ENCODE peak calls at places on chromosomes 11 and 22, in ten cellular contexts. L is mucosa of descending colon, I is osteocyte, Y is GM10248, K is tibial nerve, D is GM20000, N is progenitor cell of endocrine pancreas, P is neural crest cell, Q is right lobe of liver, T is GM13977. H is an unnamed sample.
A peak's percentile ranks its signal among the peaks of the same experiment; 100 is the strongest.

GRCh38 chr11:63850946-63851345 is 12.0 kb downstream of the MARK2 start:
- DNase-seq in Q (peak; percentile 8), Y (no peak), T (no peak), D (no peak), N (no peak), I (no peak), P (no peak), L (no peak), K (no peak), H (no peak)

GRCh38 chr11:16261836-16262644 is 94.3 kb downstream of the SOX6 start:
- DNase-seq in L (no peak), D (peak; percentile 1), K (no peak), I (no peak), Q (no peak), P (no peak), Y (peak; percentile 7), N (no peak), T (no peak), H (no peak)

GRCh38 chr11:534592-535518 is 521 bp downstream of the HRAS start:
- DNase-seq in Y (no peak), I (no peak), T (peak; percentile 63), N (no peak), K (no peak), P (no peak), Q (peak; percentile 60), D (peak; percentile 64), L (peak; percentile 75), H (peak; percentile 18)

GRCh38 chr11:96061730-96062524 is 138.0 kb upstream of the MTMR2 start:
- DNase-seq in Q (no peak), L (no peak), N (no peak), D (no peak), P (no peak), K (no peak), Y (no peak), I (no peak), T (no peak), H (no peak)

GRCh38 chr11:68036141-68036716 is 2.6 kb upstream of the TCIRG1 start:
- DNase-seq in I (no peak), N (no peak), Y (no peak), T (no peak), P (no peak), D (no peak), Q (peak; percentile 68), L (peak; percentile 62), K (no peak), H (no peak)

GRCh38 chr11:3865388-3866193 is 10.1 kb downstream of the STIM1 start:
- DNase-seq in Q (no peak), Y (no peak), D (no peak), K (no peak), N (no peak), I (no peak), T (no peak), P (no peak), L (no peak), H (no peak)

GRCh38 chr11:12449961-12450715 is 72.8 kb downstream of the PARVA start:
- DNase-seq in Q (no peak), Y (no peak), K (no peak), N (no peak), T (no peak), P (no peak), L (no peak), I (no peak), D (no peak), H (no peak)

GRCh38 chr22:22721681-22722309 is 77.4 kb downstream of the GGTLC2 start:
- DNase-seq in K (no peak), P (no peak), Q (no peak), I (no peak), L (no peak), Y (peak; percentile 38), D (peak; percentile 29), T (no peak), N (no peak), H (no peak)

GRCh38 chr22:20111045-20111688 is 4.7 kb upstream of the RANBP1 start:
- DNase-seq in D (peak; percentile 74), P (no peak), Q (peak; percentile 38), T (peak; percentile 60), L (peak; percentile 41), N (no peak), Y (peak; percentile 68), K (no peak), I (no peak), H (no peak)

GRCh38 chr11:19793356-19793755 is 80.7 kb downstream of the NAV2 start:
- DNase-seq in L (peak; percentile 66), N (no peak), T (no peak), I (no peak), Y (no peak), K (no peak), D (no peak), P (no peak), Q (no peak), H (no peak)

GRCh38 chr11:61551630-61552029 is 29.2 kb downstream of the SYT7 start:
- DNase-seq in N (no peak), I (no peak), D (no peak), Q (no peak), P (no peak), L (no peak), T (no peak), Y (no peak), K (no peak), H (no peak)

GRCh38 chr11:69333906-69334305 is 40.0 kb downstream of the MYEOV start:
- DNase-seq in Q (no peak), I (peak; percentile 25), T (no peak), Y (no peak), K (no peak), P (no peak), N (no peak), L (no peak), D (no peak), H (no peak)

GRCh38 chr22:49999901-50000586 is 12.5 kb downstream of the IL17REL start:
- DNase-seq in D (no peak), I (peak; percentile 83), L (peak; percentile 60), Q (no peak), T (no peak), K (no peak), N (peak; percentile 10), Y (no peak), P (no peak), H (no peak)

GRCh38 chr11:124535552-124536232 is 7.8 kb downstream of the OR8B12 start:
- DNase-seq in Q (no peak), L (no peak), T (no peak), D (no peak), I (no peak), K (no peak), P (no peak), N (no peak), Y (no peak), H (no peak)

GRCh38 chr22:19103881-19104821 is 18.1 kb downstream of the DGCR2 start:
- DNase-seq in K (no peak), T (no peak), D (no peak), N (no peak), L (no peak), P (no peak), Q (no peak), I (no peak), Y (no peak), H (no peak)

GRCh38 chr22:47851586-47851985 is 1089.1 kb downstream of the TBC1D22A start:
- DNase-seq in N (no peak), P (no peak), T (no peak), K (no peak), Y (no peak), D (no peak), L (no peak), Q (no peak), I (no peak), H (no peak)
- TF ChIP-seq CTCF in N (no peak), P (no peak), T (no peak), K (no peak), Y (no peak), D (no peak), L (no peak), Q (no peak), I (no peak), H (no peak)

GRCh38 chr11:72222907-72223614 is 1.5 kb upstream of the INPPL1 start:
- DNase-seq in L (peak; percentile 97), I (peak; percentile 98), N (peak; percentile 90), K (peak; percentile 87), Q (peak; percentile 95), Y (peak; percentile 93), T (peak; percentile 92), D (peak; percentile 93), P (peak; percentile 92), H (peak; percentile 91)
- TF ChIP-seq CTCF in L (peak; percentile 18), I (peak; percentile 60), N (peak; percentile 13), K (peak; percentile 69), Q (no peak), Y (no peak), T (peak; percentile 45), D (no peak), P (no peak), H (peak; percentile 16)

GRCh38 chr11:31883435-31883834 is 72.3 kb upstream of the PAX6 start:
- DNase-seq in D (no peak), L (no peak), T (no peak), I (no peak), Y (no peak), K (no peak), N (no peak), Q (no peak), P (no peak), H (no peak)

GRCh38 chr11:31884080-31884479 is 73.0 kb upstream of the PAX6 start:
- DNase-seq in T (no peak), K (no peak), Q (no peak), D (no peak), L (no peak), P (no peak), I (no peak), Y (no peak), N (no peak), H (no peak)

GRCh38 chr11:31882951-31883392 is 71.8 kb upstream of the PAX6 start:
- DNase-seq in Q (no peak), P (no peak), D (no peak), L (no peak), N (no peak), K (no peak), Y (no peak), T (no peak), I (peak; percentile 85), H (no peak)

GRCh38 chr11:31881825-31882224 is 70.7 kb upstream of the PAX6 start:
- DNase-seq in K (no peak), N (no peak), Y (no peak), D (no peak), L (no peak), I (no peak), Q (no peak), T (no peak), P (no peak), H (no peak)

DNA sequence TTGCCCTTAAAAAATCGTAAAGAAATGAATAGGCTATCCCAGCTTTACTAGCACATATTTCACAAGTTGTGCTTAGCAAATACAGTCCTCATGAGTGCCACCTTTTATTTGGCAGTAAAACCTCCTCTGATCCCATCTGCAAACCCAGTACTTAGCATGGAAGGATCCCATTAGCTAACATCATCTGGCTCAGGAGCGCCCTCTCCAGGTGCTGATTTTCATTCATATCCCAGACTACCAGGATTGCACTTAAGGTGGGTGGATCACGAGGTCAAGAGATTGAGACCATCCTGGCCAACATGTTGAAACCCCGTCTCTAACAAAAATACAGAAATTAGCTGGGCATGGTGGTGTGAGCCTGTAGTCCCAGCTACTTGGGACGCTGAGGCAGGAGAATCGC is 76.1 kb upstream of the PAX6 start:
- DNase-seq in L (no peak), K (no peak), I (peak; percentile 21), Q (no peak), D (no peak), Y (no peak), T (no peak), P (no peak), N (no peak), H (no peak)
- TF ChIP-seq CTCF in L (no peak), K (no peak), I (peak; percentile 14), Q (no peak), D (no peak), Y (peak; percentile 10), T (peak; percentile 40), P (peak; percentile 24), N (peak; percentile 24), H (peak; percentile 15)

GRCh38 chr11:117479372-117479771 is 151.7 kb downstream of the CEP164 start:
- DNase-seq in N (no peak), Q (no peak), P (no peak), L (no peak), D (peak; percentile 50), K (no peak), Y (peak; percentile 45), I (no peak), T (peak; percentile 58), H (no peak)
- TF ChIP-seq CTCF in N (peak; percentile 28), Q (no peak), P (peak; percentile 18), L (no peak), D (peak; percentile 38), K (no peak), Y (peak; percentile 27), I (no peak), T (peak; percentile 63), H (peak; percentile 18)